ENCODE peak calls at places on chromosomes 13 and 19, in seven cellular contexts. S, O, J, K, X, Z and I are unnamed samples.

GRCh38 chr13:97810152-97810551 is 143.3 kb upstream of the IPO5 start:
- DNase-seq in S (no peak), O (peak), J (peak), K (peak), X (peak), Z (peak), I (peak)

GRCh38 chr19:17576758-17577532 is 21.5 kb downstream of the COLGALT1 start:
- DNase-seq in S (peak), O (peak), J (peak), K (no peak), X (peak), Z (peak), I (peak)

GRCh38 chr13:30159446-30159839 is 147.9 kb downstream of the KATNAL1 start:
- DNase-seq in S (no peak), O (peak), J (no peak), K (peak), X (peak), Z (no peak), I (no peak)

GRCh38 chr13:88552966-88553365 is 881.8 kb downstream of the SLITRK5 start:
- DNase-seq in S (no peak), O (no peak), J (no peak), K (no peak), X (no peak), Z (no peak), I (no peak)

GRCh38 chr19:45103200-45103624 is 10.2 kb downstream of the PPP1R37 start:
- DNase-seq in S (no peak), O (no peak), J (no peak), K (no peak), X (no peak), Z (no peak), I (no peak)

GRCh38 chr13:46165485-46166220 is 16.3 kb downstream of the LCP1 start:
- DNase-seq in S (no peak), O (no peak), J (no peak), K (no peak), X (peak), Z (no peak), I (no peak)

GRCh38 chr13:59521549-59521948 is 642.2 kb downstream of the DIAPH3 start:
- DNase-seq in S (no peak), O (no peak), J (no peak), K (no peak), X (no peak), Z (no peak), I (no peak)

GRCh38 chr19:8850488-8850887 is 18.3 kb downstream of the MBD3L1 start:
- DNase-seq in S (no peak), O (no peak), J (no peak), K (no peak), X (no peak), Z (no peak), I (no peak)

GRCh38 chr13:42277618-42278276 is 5.8 kb downstream of the AKAP11 start:
- DNase-seq in S (no peak), O (peak), J (no peak), K (peak), X (peak), Z (no peak), I (no peak)

GRCh38 chr19:2462635-2463421 is 6.1 kb upstream of the LMNB2 start:
- DNase-seq in S (no peak), O (peak), J (peak), K (peak), X (peak), Z (peak), I (peak)

GRCh38 chr13:22793598-22794134 is 387.1 kb upstream of the SGCG start:
- DNase-seq in S (no peak), O (no peak), J (no peak), K (no peak), X (peak), Z (peak), I (peak)

GRCh38 chr13:67231481-67231940 is 1.4 kb upstream of the PCDH9 start:
- DNase-seq in S (no peak), O (no peak), J (peak), K (no peak), X (peak), Z (no peak), I (no peak)

GRCh38 chr13:52815330-52815729 is 33.1 kb downstream of the PCDH8 start:
- DNase-seq in S (no peak), O (no peak), J (no peak), K (no peak), X (no peak), Z (no peak), I (no peak)

GRCh38 chr13:112688560-112689497 is 1.0 kb upstream of the ATP11A start:
- DNase-seq in S (no peak), O (peak), J (peak), K (peak), X (no peak), Z (no peak), I (peak)

GRCh38 chr19:5354403-5354802 is 13.8 kb upstream of the PTPRS start:
- DNase-seq in S (peak), O (peak), J (peak), K (peak), X (no peak), Z (no peak), I (peak)

GRCh38 chr13:96900992-96901391 is 93.3 kb downstream of the OXGR1 start:
- DNase-seq in S (no peak), O (no peak), J (no peak), K (no peak), X (peak), Z (no peak), I (peak)

GRCh38 chr19:53881482-53882390 is at the start of gene PRKCG:
- DNase-seq in S (peak), O (peak), J (peak), K (peak), X (no peak), Z (no peak), I (peak)

GRCh38 chr19:13244920-13245319 is 94.7 kb downstream of the IER2 start:
- DNase-seq in S (no peak), O (no peak), J (no peak), K (no peak), X (no peak), Z (no peak), I (no peak)

GRCh38 chr13:43848250-43848649 is 31.3 kb downstream of the CCDC122 start:
- DNase-seq in S (no peak), O (peak), J (no peak), K (peak), X (peak), Z (no peak), I (no peak)

GRCh38 chr19:3369337-3370213 is 3.2 kb downstream of the NFIC start:
- DNase-seq in S (no peak), O (peak), J (peak), K (peak), X (peak), Z (no peak), I (peak)

GRCh38 chr19:1169921-1170885 is 3.9 kb downstream of the SBNO2 start:
- DNase-seq in S (no peak), O (peak), J (no peak), K (peak), X (peak), Z (no peak), I (no peak)
- H2AFZ ChIP-seq in S (no peak), O (no peak), J (no peak), K (no peak), X (no peak), Z (no peak), I (no peak)

DNA sequence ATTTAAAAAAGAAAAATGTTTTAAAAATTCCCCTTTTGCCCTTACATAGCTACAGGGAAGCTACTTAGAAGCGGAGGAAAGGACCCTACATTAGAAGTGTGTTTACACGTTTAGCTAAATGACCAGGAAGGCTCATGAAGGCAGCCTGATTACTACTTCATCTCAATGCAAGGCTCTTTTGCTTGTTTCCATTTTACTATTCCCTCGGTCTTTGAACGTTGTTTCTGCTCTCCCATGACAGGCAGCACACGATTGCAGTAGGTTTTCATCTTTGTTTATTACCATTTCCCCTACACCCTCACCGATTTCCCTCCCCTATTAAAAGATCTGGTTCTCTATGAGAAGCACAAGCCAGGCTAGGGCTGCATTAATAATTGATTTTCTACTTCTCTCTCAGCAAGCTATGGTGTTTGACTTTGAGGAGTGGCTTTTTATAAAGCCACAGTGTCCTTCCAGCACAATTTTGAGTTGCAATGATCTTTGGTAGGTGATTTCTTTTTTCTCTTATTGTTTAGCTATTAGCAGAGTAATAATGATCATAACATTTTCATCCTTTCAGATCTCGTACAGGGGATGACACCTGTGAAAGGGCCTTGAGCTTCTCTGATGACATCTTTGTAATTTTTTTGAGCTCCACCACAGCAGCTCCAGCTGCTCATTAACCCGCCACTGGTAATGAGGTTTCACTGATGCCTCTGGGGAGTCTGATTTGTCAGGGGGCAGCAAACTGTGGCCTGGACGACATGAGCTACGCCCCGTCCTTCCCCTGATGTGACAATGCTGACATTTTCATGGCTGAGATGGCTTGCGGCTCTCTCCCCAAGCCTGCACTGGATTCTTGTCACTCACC is 670.3 kb downstream of the UQCRFS1 start:
- DNase-seq in S (no peak), O (no peak), J (no peak), K (no peak), X (no peak), Z (no peak), I (no peak)
- H2AFZ ChIP-seq in S (no peak), O (no peak), J (no peak), K (no peak), X (no peak), Z (no peak), I (no peak)

GRCh38 chr19:52343548-52343947 is 7.5 kb downstream of the ZNF610 start:
- DNase-seq in S (peak), O (peak), J (peak), K (peak), X (peak), Z (peak), I (peak)
- H2AFZ ChIP-seq in S (no peak), O (no peak), J (no peak), K (no peak), X (no peak), Z (no peak), I (no peak)

DNA sequence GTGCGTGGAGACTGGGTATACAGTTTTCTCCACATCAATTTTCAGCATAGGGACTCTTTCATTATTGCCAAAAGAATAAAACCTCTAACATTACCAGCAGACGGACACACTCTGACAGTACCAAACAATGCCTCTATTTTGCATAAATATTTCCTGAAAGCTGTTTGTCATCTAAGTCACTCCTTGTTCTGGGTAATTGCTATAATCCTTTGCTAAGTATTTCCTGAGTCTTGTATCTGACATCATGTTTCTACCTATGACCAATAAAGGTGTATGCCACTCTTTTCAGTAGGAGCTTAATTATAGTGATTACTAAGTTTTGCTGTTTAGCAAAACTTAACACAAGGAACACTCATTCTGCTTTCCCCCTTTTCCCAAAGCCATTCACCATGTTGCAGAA is 886.5 kb downstream of the SLITRK6 start:
- DNase-seq in S (no peak), O (no peak), J (no peak), K (no peak), X (no peak), Z (no peak), I (no peak)
- H2AFZ ChIP-seq in S (no peak), O (no peak), J (no peak), K (no peak), X (no peak), Z (no peak), I (no peak)

DNA sequence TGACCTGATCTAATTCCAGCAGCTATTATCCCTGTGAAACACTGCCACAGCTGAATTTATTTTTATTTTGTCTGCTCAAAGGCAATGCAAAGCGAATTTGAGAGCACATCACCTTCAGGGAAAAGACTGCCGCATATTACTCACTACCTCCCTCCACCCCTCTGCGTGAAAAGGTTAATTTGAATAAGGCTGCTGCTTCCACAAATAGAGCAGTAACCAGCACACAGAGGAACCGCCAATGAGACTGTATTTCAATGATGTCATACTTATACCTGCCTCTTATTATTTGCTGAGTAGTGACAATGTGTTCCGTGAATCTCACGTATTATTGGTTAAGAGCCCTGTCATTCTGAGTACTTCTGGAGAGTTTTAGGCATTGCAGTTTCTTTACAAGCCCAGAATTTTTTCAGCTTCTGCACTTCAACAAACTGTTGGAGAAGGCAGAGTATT is 156.1 kb upstream of the KLF12 start:
- DNase-seq in S (no peak), O (peak), J (peak), K (peak), X (peak), Z (peak), I (peak)
- H2AFZ ChIP-seq in S (no peak), O (peak), J (peak), K (no peak), X (no peak), Z (no peak), I (no peak)

GRCh38 chr19:49752701-49753100 is 10.4 kb downstream of the TSKS start:
- DNase-seq in S (no peak), O (no peak), J (no peak), K (no peak), X (no peak), Z (no peak), I (no peak)
- H2AFZ ChIP-seq in S (no peak), O (no peak), J (no peak), K (no peak), X (no peak), Z (no peak), I (no peak)

GRCh38 chr13:105170438-105170837 is 1365.0 kb downstream of the EFNB2 start:
- DNase-seq in S (no peak), O (no peak), J (no peak), K (no peak), X (no peak), Z (no peak), I (no peak)

GRCh38 chr13:105167385-105167784 is 1368.1 kb downstream of the EFNB2 start:
- DNase-seq in S (no peak), O (no peak), J (no peak), K (no peak), X (no peak), Z (no peak), I (no peak)

GRCh38 chr13:105165449-105166125 is 1369.9 kb downstream of the EFNB2 start:
- DNase-seq in S (no peak), O (no peak), J (no peak), K (no peak), X (no peak), Z (no peak), I (no peak)

DNA sequence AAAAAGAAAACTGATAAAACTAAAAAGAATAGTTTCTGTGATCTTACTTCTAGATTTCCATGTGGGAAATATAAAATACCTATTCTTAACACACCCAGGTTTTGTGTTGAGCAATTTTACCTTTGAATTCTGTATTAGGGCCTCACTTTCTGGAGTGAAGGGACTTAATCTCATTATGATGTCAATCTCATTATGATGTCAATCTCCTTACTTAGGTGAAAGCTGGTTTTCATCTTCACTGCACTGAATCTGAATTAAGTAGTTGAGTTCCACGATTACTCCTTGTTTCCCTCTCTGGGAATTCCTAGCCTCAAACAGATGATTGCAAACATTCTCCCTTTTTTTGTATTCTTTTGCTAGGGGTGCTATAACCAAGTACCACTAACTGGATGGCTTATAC is 1367.2 kb downstream of the EFNB2 start:
- DNase-seq in S (no peak), O (no peak), J (no peak), K (no peak), X (no peak), Z (no peak), I (no peak)
- H2AFZ ChIP-seq in S (no peak), O (no peak), J (no peak), K (no peak), X (no peak), Z (no peak), I (no peak)